ENCODE peak calls at places on chromosomes 7 and 10, in five cellular contexts. I, H, L, Z and N are unnamed samples.

GRCh38 chr7:96449094-96449493 is 127.2 kb upstream of the SLC25A13 start:
- DNase-seq in I (no peak), H (no peak), L (no peak), Z (no peak), N (no peak)

GRCh38 chr7:73822319-73823173 is 8.2 kb upstream of the CLDN4 start:
- DNase-seq in I (no peak), H (no peak), L (peak), Z (no peak), N (peak)

GRCh38 chr7:18520450-18521235 is 25.1 kb downstream of the HDAC9 start:
- DNase-seq in I (no peak), H (no peak), L (no peak), Z (no peak), N (no peak)

GRCh38 chr10:76547352-76547972 is 1090.1 kb downstream of the KCNMA1 start:
- DNase-seq in I (peak), H (peak), L (peak), Z (peak), N (peak)

GRCh38 chr10:47409171-47409865 is 25.2 kb upstream of the ZNF488 start:
- DNase-seq in I (no peak), H (no peak), L (no peak), Z (no peak), N (no peak)

GRCh38 chr10:124093076-124093773 is at the start of gene CHST15:
- DNase-seq in I (peak), H (peak), L (no peak), Z (peak), N (no peak)

GRCh38 chr10:127405221-127405620 is 143.9 kb upstream of the NPS start:
- DNase-seq in I (no peak), H (no peak), L (peak), Z (no peak), N (no peak)

GRCh38 chr10:114389429-114389828 is 14.9 kb downstream of the AFAP1L2 start:
- DNase-seq in I (no peak), H (peak), L (no peak), Z (no peak), N (peak)

GRCh38 chr7:84258628-84259027 is 64.0 kb upstream of the SEMA3A start:
- DNase-seq in I (no peak), H (no peak), L (no peak), Z (no peak), N (no peak)

GRCh38 chr10:121243003-121243898 is 355.0 kb downstream of the FGFR2 start:
- DNase-seq in I (no peak), H (no peak), L (no peak), Z (no peak), N (no peak)

GRCh38 chr10:100904903-100905302 is 7.9 kb upstream of the SLF2 start:
- DNase-seq in I (no peak), H (no peak), L (no peak), Z (no peak), N (no peak)

GRCh38 chr7:70131807-70132565 is 533.7 kb downstream of the AUTS2 start:
- DNase-seq in I (no peak), H (no peak), L (no peak), Z (no peak), N (no peak)

GRCh38 chr7:14377646-14378266 is 388.3 kb upstream of the ETV1 start:
- DNase-seq in I (no peak), H (no peak), L (peak), Z (no peak), N (no peak)

GRCh38 chr10:30928742-30929141 is 102.9 kb downstream of the ZNF438 start:
- DNase-seq in I (no peak), H (no peak), L (no peak), Z (no peak), N (no peak)

GRCh38 chr7:108007280-108007679 is 4.3 kb upstream of the LAMB1 start:
- DNase-seq in I (no peak), H (no peak), L (no peak), Z (no peak), N (no peak)

GRCh38 chr7:121267612-121268011 is 61.2 kb upstream of the WNT16 start:
- DNase-seq in I (no peak), H (no peak), L (no peak), Z (no peak), N (no peak)

GRCh38 chr10:2990764-2991163 is 76.6 kb upstream of the PFKP start:
- DNase-seq in I (no peak), H (no peak), L (no peak), Z (no peak), N (no peak)

GRCh38 chr10:2994562-2994961 is 72.8 kb upstream of the PFKP start:
- DNase-seq in I (no peak), H (no peak), L (no peak), Z (no peak), N (no peak)

GRCh38 chr10:2989292-2989947 is 77.9 kb upstream of the PFKP start:
- DNase-seq in I (no peak), H (no peak), L (no peak), Z (no peak), N (no peak)

GRCh38 chr10:2992401-2993198 is 74.7 kb upstream of the PFKP start:
- DNase-seq in I (no peak), H (no peak), L (no peak), Z (no peak), N (no peak)

GRCh38 chr10:2993636-2994035 is 73.7 kb upstream of the PFKP start:
- DNase-seq in I (no peak), H (no peak), L (no peak), Z (no peak), N (no peak)
- TF ChIP-seq CTCF in I (no peak), H (no peak), L (no peak), Z (no peak), N (no peak)

GRCh38 chr7:111869266-111869665 is 307.0 kb upstream of the IMMP2L start:
- DNase-seq in I (no peak), H (no peak), L (no peak), Z (no peak), N (no peak)

GRCh38 chr7:111873963-111874693 is 311.8 kb upstream of the IMMP2L start:
- DNase-seq in I (no peak), H (no peak), L (no peak), Z (peak), N (no peak)

GRCh38 chr7:111871283-111871682 is 309.0 kb upstream of the IMMP2L start:
- DNase-seq in I (no peak), H (no peak), L (no peak), Z (no peak), N (no peak)

GRCh38 chr7:111872411-111872810 is 310.1 kb upstream of the IMMP2L start:
- DNase-seq in I (no peak), H (no peak), L (no peak), Z (no peak), N (no peak)

DNA sequence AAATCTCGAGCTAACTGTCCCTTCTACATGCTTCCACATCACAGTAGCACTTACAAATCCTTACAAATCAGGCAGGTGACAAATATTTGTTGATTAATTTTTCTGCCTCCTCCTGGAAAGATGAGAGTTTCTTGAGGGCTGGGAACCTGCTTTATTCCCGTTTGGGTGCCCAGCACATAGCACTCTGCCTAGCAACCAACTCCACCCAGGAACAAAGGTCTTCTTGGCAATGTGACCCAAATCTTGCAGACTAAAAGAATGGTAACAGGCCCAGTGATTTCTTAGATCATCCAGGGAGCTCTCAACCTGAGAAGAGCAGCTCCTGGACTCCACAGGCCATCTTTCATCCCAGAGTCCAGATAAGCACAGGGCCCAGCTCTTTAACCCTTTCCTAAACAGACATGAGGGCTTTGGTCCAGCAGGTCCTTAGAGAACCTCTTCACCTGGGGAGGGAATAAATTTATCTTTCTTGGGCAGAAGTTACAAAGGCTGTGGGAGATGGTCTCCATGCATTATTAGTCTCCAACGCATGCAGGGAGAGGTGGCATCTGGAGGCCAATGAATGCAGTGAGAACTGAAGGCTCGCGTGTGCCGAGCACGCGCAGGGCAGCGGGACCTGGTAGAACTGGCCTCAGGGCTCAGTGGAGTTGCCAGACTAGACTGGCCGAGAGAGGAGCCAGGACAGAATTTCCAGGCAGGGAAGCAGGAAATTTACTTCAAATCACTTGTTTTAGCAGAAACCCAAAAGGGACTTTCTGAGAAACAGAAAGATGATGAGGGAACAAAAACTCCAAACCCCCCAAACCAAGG is 310.8 kb upstream of the IMMP2L start:
- DNase-seq in I (no peak), H (no peak), L (no peak), Z (peak), N (no peak)
- TF ChIP-seq CTCF in I (no peak), H (no peak), L (no peak), Z (no peak), N (no peak)

DNA sequence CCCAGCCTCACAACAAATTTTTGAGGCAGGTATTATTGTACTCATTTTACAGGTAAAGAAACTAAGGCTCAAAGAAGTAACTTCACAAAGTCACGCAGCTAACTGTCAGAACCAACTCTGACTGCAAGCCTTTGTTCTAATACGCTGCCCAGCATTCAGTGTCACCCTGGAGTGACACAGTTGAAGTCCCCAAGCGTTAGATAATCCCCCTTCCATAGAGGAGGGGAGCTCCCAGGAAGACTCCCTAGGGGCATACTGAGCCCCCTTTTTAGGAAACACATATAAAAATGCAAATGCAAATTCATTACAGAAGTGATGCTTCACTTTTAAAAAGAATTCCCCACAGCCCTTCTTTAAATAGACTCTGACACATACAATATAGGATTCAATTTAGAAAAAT is 101.0 kb upstream of the MACROH2A2 start:
- DNase-seq in I (no peak), H (no peak), L (no peak), Z (no peak), N (no peak)
- TF ChIP-seq CTCF in I (no peak), H (no peak), L (no peak), Z (no peak), N (no peak)

GRCh38 chr10:73819513-73820093 is 8.2 kb upstream of the NDST2 start:
- DNase-seq in I (no peak), H (peak), L (no peak), Z (no peak), N (no peak)
- TF ChIP-seq CTCF in I (no peak), H (no peak), L (no peak), Z (no peak), N (no peak)

GRCh38 chr10:32174349-32174893 is 118.2 kb upstream of the KIF5B start:
- DNase-seq in I (no peak), H (no peak), L (no peak), Z (no peak), N (no peak)

GRCh38 chr10:32180354-32181280 is 124.4 kb upstream of the KIF5B start:
- DNase-seq in I (no peak), H (no peak), L (no peak), Z (no peak), N (no peak)

GRCh38 chr10:32179836-32180235 is 123.6 kb upstream of the KIF5B start:
- DNase-seq in I (no peak), H (no peak), L (no peak), Z (no peak), N (no peak)

GRCh38 chr10:32171213-32171612 is 115.0 kb upstream of the KIF5B start:
- DNase-seq in I (no peak), H (peak), L (no peak), Z (no peak), N (no peak)

DNA sequence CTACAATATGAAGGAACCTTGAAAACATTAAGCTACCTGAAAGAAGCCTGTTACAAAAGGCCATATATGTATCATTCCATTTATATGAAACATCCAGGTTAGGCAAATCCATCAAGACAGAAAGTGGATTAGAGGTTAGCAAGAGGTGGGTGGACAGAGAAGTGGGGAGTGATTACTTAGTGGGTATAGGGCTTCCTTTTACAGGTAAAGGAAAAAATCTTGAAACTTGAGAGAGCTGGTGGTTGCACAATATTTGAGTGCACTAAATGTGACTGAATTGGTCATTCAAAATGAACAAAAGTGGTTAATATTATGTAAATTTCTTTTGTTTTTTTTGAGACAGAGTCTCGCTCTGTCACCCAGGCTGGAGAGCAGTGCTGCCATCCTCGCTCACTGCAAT is 119.4 kb upstream of the KIF5B start:
- DNase-seq in I (no peak), H (no peak), L (no peak), Z (no peak), N (no peak)
- TF ChIP-seq CTCF in I (no peak), H (no peak), L (no peak), Z (no peak), N (no peak)